ENCODE peak calls at places on chromosomes 16 and 17, in six cellular contexts. N is ascending aorta, G is heart right ventricle, Q is pancreas, W is sigmoid colon, B is trophoblast cell. Z is an unnamed sample.

GRCh38 chr17:19833914-19834313 is 33.8 kb downstream of the ULK2 start:
- DNase-seq in W (no peak), B (no peak), G (no peak), Q (no peak), N (no peak), Z (no peak)

GRCh38 chr17:59652119-59652518 is 32.4 kb downstream of the CLTC start:
- DNase-seq in W (no peak), N (no peak), G (no peak), B (no peak), Q (no peak), Z (no peak)

GRCh38 chr16:18984425-18985005 is 781 bp downstream of the TMC7 start:
- DNase-seq in Q (no peak), G (no peak), N (no peak), W (no peak), B (no peak), Z (no peak)

GRCh38 chr16:2208308-2208707 is 2.4 kb downstream of the BRICD5 start:
- DNase-seq in Q (no peak), B (no peak), G (no peak), W (no peak), N (no peak), Z (no peak)

GRCh38 chr16:3444032-3444388 is 530 bp downstream of the NAA60 start:
- DNase-seq in G (no peak), B (peak; percentile 52), N (no peak), W (no peak), Q (peak; percentile 15), Z (no peak)

GRCh38 chr16:31010539-31010938 is at the start of gene STX1B:
- DNase-seq in W (no peak), B (no peak), N (no peak), Q (no peak), G (no peak), Z (peak; percentile 82)

GRCh38 chr17:77889135-77889505 is 69.4 kb upstream of the TNRC6C start:
- DNase-seq in N (no peak), W (peak; percentile 44), G (no peak), Q (no peak), B (no peak), Z (no peak)

GRCh38 chr16:67311607-67312449 is 14.7 kb downstream of the KCTD19 start:
- DNase-seq in N (no peak), Q (no peak), W (no peak), B (peak; percentile 93), G (peak; percentile 31), Z (no peak)

GRCh38 chr16:17265177-17265576 is 205.6 kb downstream of the XYLT1 start:
- DNase-seq in B (no peak), N (no peak), W (no peak), G (no peak), Q (no peak), Z (no peak)

GRCh38 chr16:49282690-49283375 is 1.2 kb upstream of the CBLN1 start:
- DNase-seq in Q (peak; percentile 76), B (no peak), W (no peak), N (no peak), G (peak; percentile 21), Z (no peak)

GRCh38 chr17:1367351-1367745 is 32.7 kb downstream of the YWHAE start:
- DNase-seq in Q (no peak), G (no peak), B (no peak), N (no peak), W (no peak), Z (no peak)

GRCh38 chr16:80982646-80983045 is 24.0 kb downstream of the CMC2 start:
- DNase-seq in G (no peak), Q (no peak), B (no peak), W (no peak), N (no peak), Z (no peak)

GRCh38 chr16:1152123-1152638 is 725 bp upstream of the CACNA1H start:
- DNase-seq in B (no peak), N (no peak), G (peak; percentile 31), Q (no peak), W (peak; percentile 80), Z (no peak)
- H3K27ac ChIP-seq in B (no peak overlapping the region), N (no peak overlapping the region), G (no peak overlapping the region), Q (no peak overlapping the region), W (peak overlapping the region; percentile 67), Z (no peak overlapping the region)

DNA sequence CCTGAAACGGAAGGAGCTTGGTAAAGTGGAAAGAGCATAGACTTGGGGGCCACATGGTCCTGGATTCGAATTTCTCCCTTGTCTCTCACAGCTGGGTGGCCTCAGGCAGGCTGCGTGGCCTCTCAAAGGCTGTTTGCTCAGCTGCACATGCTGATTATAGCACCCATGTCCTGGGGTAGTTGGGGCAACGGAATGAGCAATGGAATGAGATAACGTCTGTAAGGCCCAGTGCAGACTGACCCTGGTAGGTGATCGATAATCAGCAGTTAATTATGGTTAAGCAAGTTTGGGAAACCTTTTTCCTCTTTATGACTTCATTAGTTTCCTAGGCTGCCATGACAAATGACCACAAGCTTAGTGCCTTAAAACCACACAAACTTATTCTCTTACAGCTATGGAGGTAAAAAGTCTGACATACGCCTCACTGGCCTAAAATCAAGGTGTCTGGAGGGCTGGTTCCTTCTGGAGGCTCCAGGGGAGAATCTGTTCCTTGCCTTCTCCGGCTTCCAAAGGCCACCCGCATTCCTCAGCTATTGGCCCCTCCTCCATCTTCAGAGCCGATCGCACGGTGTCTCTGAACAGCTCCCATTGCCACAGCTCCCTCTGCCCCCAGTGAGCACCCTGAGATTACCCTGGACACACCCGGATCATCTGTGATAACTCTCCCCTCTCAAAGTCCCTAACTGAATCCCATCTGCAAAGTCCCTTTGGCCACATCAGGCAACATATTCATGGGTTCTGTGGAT is 294.9 kb upstream of the FOXF1 start:
- DNase-seq in B (no peak), Q (peak; percentile 71), N (no peak), G (no peak), W (peak; percentile 33), Z (no peak)
- H3K27ac ChIP-seq in B (no peak overlapping the region), Q (peak overlapping the region; percentile 21), N (no peak overlapping the region), G (peak overlapping the region; percentile 34), W (peak overlapping the region; percentile 50), Z (no peak overlapping the region)

DNA sequence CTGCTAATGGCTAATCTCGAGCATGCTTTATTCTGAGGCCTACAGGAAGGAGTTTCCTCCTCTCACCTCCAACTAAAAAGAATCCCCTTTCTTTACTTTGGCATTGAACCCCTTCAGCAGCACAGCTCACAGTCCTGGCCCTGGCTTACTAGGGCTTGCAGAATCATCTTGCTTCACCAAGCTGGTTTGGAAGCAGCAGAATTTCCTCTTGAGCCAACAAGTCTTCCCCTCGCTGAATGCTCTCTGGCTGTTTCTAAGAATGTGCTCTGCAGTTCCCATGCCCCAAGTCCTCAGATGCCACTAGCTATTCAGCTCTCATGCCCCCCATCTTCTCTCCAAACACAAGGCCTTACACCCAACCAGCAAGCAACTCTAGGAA is 271.2 kb downstream of the NTN1 start:
- DNase-seq in W (no peak), B (no peak), G (no peak), N (no peak), Q (no peak), Z (no peak)
- H3K27ac ChIP-seq in W (peak overlapping the region; percentile 75), B (no peak overlapping the region), G (no peak overlapping the region), N (peak overlapping the region; percentile 80), Q (no peak overlapping the region), Z (no peak overlapping the region)

GRCh38 chr16:88650749-88651275 is at the start of gene CYBA:
- DNase-seq in Q (peak; percentile 55), N (peak; percentile 43), B (peak; percentile 19), G (peak; percentile 77), W (peak; percentile 82), Z (no peak)

GRCh38 chr16:88649924-88650748 is 717 bp downstream of the CYBA start:
- DNase-seq in B (no peak), W (no peak), G (no peak), N (no peak), Q (no peak), Z (no peak)

GRCh38 chr16:88651276-88651988 is 579 bp upstream of the CYBA start:
- DNase-seq in W (no peak), B (no peak), Q (peak; percentile 48), G (peak; percentile 73), N (peak; percentile 50), Z (no peak)

GRCh38 chr16:88647178-88648070 is 3.4 kb downstream of the CYBA start:
- DNase-seq in N (no peak), G (no peak), B (no peak), Q (no peak), W (no peak), Z (no peak)

DNA sequence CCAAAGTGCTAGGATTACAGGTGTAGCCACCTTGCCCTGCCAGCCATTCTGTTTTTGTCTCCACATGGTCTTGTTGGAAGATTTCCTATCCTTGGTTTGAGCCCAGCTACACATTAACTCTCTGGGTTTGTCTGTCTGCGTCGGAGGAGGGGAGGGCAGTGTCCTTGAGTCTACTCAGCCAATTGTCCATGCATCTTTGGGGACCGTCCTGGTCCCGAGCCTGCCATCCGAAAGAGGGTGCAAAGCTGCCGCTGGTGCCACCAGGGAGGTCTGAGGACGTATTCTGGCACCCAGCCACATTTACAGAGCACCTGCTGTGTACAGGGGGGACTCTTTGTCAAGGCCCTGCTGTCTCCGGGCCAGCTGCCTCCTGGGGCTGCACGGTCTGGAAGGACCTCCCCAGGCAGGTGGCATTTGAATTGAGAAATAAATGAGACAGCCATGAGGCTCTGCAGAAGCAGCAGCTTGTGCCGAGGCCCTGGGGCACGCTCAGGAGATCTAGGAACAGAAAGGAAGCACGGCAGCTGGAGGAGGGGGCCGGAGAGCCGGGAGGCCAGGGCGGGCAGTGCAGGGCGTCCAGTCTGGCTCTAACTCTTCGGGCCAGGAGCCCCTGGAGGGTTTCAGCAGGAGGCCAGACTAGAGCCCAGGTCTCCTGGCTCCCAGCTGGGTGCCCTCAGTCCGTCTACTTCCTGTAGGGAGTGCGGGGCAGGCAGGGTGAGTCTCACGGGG is 1.5 kb downstream of the CYBA start:
- DNase-seq in N (no peak), B (no peak), W (no peak), Q (peak; percentile 35), G (no peak), Z (no peak)
- H3K27ac ChIP-seq in N (peak overlapping the region; percentile 10), B (no peak overlapping the region), W (peak overlapping the region; percentile 67), Q (peak overlapping the region; percentile 73), G (no peak overlapping the region), Z (no peak overlapping the region)

GRCh38 chr17:63633742-63634141 is 11.5 kb downstream of the MAP3K3 start:
- DNase-seq in W (no peak), Q (no peak), G (no peak), B (no peak), N (no peak), Z (no peak)

GRCh38 chr17:63634816-63635215 is 12.6 kb downstream of the MAP3K3 start:
- DNase-seq in B (no peak), N (no peak), Q (no peak), W (no peak), G (no peak), Z (no peak)

GRCh38 chr17:63635313-63635712 is 13.1 kb downstream of the MAP3K3 start:
- DNase-seq in B (no peak), W (no peak), Q (no peak), N (no peak), G (no peak), Z (no peak)

GRCh38 chr17:63634163-63634562 is 11.9 kb downstream of the MAP3K3 start:
- DNase-seq in Q (no peak), N (no peak), G (peak; percentile 15), W (no peak), B (no peak), Z (no peak)

GRCh38 chr17:63635787-63636186 is 13.6 kb downstream of the MAP3K3 start:
- DNase-seq in N (no peak), B (no peak), Q (no peak), W (no peak), G (no peak), Z (peak; percentile 79)
- H3K27ac ChIP-seq in N (no peak overlapping the region), B (no peak overlapping the region), Q (peak overlapping the region; percentile 38), W (peak overlapping the region; percentile 24), G (no peak overlapping the region), Z (peak overlapping the region; percentile 4)

DNA sequence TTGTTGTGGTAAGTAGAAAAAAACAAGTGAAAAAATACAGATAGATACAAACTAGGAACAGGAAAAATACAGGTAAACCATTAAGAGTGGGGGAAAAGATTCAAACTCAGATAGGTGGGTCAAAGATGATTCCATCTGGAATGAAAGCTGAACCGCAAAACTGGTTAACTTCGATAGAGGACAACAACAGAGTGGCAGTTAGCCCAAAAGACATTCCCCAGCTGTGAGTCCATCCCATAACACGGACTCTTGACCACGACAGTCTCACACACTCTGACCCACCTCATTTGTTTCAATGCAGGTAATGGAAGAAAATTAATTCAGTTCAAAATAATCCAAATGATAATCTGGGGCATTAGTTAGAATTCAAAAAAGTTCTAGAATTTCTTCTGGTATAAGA is 13.5 kb downstream of the ELAC2 start:
- DNase-seq in N (no peak), B (no peak), G (no peak), W (peak; percentile 3), Q (no peak), Z (no peak)
- H3K27ac ChIP-seq in N (no peak overlapping the region), B (no peak overlapping the region), G (no peak overlapping the region), W (no peak overlapping the region), Q (no peak overlapping the region), Z (no peak overlapping the region)

Z was measured in caudate nucleus.